ENCODE peak calls at places on chromosomes 1 and 21, in eight cellular contexts. One of them, this sample, is unnamed.

GRCh38 chr1:41046347-41046775 is 24.8 kb upstream of the SLFNL1 start:
- DNase-seq in right lobe of liver: peak
- DNase-seq in dorsolateral prefrontal cortex: no peak
- DNase-seq in A549: no peak
- DNase-seq in AG04450: no peak
- DNase-seq in Peyer's patch: no peak
- DNase-seq in uterus: no peak
- DNase-seq in left ventricle myocardium inferior: no peak
- DNase-seq in this sample: no peak

GRCh38 chr1:116334015-116334547 is 39.0 kb upstream of the ATP1A1 start:
- DNase-seq in uterus: no peak
- DNase-seq in dorsolateral prefrontal cortex: no peak
- DNase-seq in AG04450: peak
- DNase-seq in right lobe of liver: no peak
- DNase-seq in left ventricle myocardium inferior: peak
- DNase-seq in Peyer's patch: peak
- DNase-seq in A549: no peak
- DNase-seq in this sample: no peak

GRCh38 chr1:44676484-44677200 is 2.1 kb downstream of the ARMH1 start:
- DNase-seq in left ventricle myocardium inferior: no peak
- DNase-seq in right lobe of liver: no peak
- DNase-seq in uterus: no peak
- DNase-seq in A549: no peak
- DNase-seq in dorsolateral prefrontal cortex: no peak
- DNase-seq in Peyer's patch: no peak
- DNase-seq in AG04450: peak
- DNase-seq in this sample: no peak

GRCh38 chr1:165753934-165754333 is 14.7 kb downstream of the TMCO1 start:
- DNase-seq in dorsolateral prefrontal cortex: no peak
- DNase-seq in left ventricle myocardium inferior: no peak
- DNase-seq in right lobe of liver: no peak
- DNase-seq in AG04450: no peak
- DNase-seq in uterus: no peak
- DNase-seq in A549: no peak
- DNase-seq in Peyer's patch: no peak
- DNase-seq in this sample: no peak

GRCh38 chr21:26939532-26940181 is 27.2 kb downstream of the ADAMTS5 start:
- DNase-seq in dorsolateral prefrontal cortex: no peak
- DNase-seq in uterus: no peak
- DNase-seq in Peyer's patch: no peak
- DNase-seq in AG04450: no peak
- DNase-seq in A549: no peak
- DNase-seq in left ventricle myocardium inferior: peak
- DNase-seq in right lobe of liver: no peak
- DNase-seq in this sample: no peak

GRCh38 chr21:39673736-39674135 is 61.0 kb downstream of the B3GALT5 start:
- DNase-seq in A549: no peak
- DNase-seq in dorsolateral prefrontal cortex: no peak
- DNase-seq in right lobe of liver: no peak
- DNase-seq in left ventricle myocardium inferior: no peak
- DNase-seq in uterus: no peak
- DNase-seq in AG04450: no peak
- DNase-seq in Peyer's patch: no peak
- DNase-seq in this sample: no peak

GRCh38 chr1:43439781-43440180 is 13.9 kb downstream of the HYI start:
- DNase-seq in right lobe of liver: peak
- DNase-seq in Peyer's patch: no peak
- DNase-seq in A549: no peak
- DNase-seq in dorsolateral prefrontal cortex: no peak
- DNase-seq in uterus: peak
- DNase-seq in left ventricle myocardium inferior: no peak
- DNase-seq in AG04450: no peak
- DNase-seq in this sample: no peak

GRCh38 chr1:1619917-1620361 is 4.6 kb downstream of the MIB2 start:
- DNase-seq in Peyer's patch: no peak
- DNase-seq in uterus: no peak
- DNase-seq in right lobe of liver: no peak
- DNase-seq in left ventricle myocardium inferior: peak
- DNase-seq in A549: no peak
- DNase-seq in dorsolateral prefrontal cortex: no peak
- DNase-seq in AG04450: no peak
- DNase-seq in this sample: no peak

GRCh38 chr1:111643097-111643496 is 23.5 kb downstream of the RAP1A start:
- DNase-seq in AG04450: no peak
- DNase-seq in dorsolateral prefrontal cortex: no peak
- DNase-seq in A549: no peak
- DNase-seq in left ventricle myocardium inferior: no peak
- DNase-seq in Peyer's patch: no peak
- DNase-seq in uterus: no peak
- DNase-seq in right lobe of liver: no peak
- DNase-seq in this sample: no peak

GRCh38 chr1:150280138-150280707 is 2.1 kb upstream of the CIART start:
- DNase-seq in AG04450: no peak
- DNase-seq in uterus: no peak
- DNase-seq in A549: no peak
- DNase-seq in dorsolateral prefrontal cortex: no peak
- DNase-seq in Peyer's patch: peak
- DNase-seq in left ventricle myocardium inferior: no peak
- DNase-seq in right lobe of liver: peak
- DNase-seq in this sample: no peak

GRCh38 chr1:12595839-12596821 is 21.9 kb downstream of the DHRS3 start:
- DNase-seq in dorsolateral prefrontal cortex: no peak
- DNase-seq in Peyer's patch: peak
- DNase-seq in A549: peak
- DNase-seq in AG04450: peak
- DNase-seq in uterus: peak
- DNase-seq in right lobe of liver: peak
- DNase-seq in left ventricle myocardium inferior: peak
- DNase-seq in this sample: no peak

GRCh38 chr1:115240321-115240720 is 97.7 kb downstream of the NGF start:
- DNase-seq in AG04450: no peak
- DNase-seq in uterus: no peak
- DNase-seq in dorsolateral prefrontal cortex: no peak
- DNase-seq in A549: no peak
- DNase-seq in right lobe of liver: no peak
- DNase-seq in left ventricle myocardium inferior: no peak
- DNase-seq in Peyer's patch: no peak
- DNase-seq in this sample: no peak

GRCh38 chr21:42685954-42686500 is 32.6 kb downstream of the PDE9A start:
- DNase-seq in left ventricle myocardium inferior: no peak
- DNase-seq in A549: no peak
- DNase-seq in AG04450: no peak
- DNase-seq in uterus: no peak
- DNase-seq in right lobe of liver: no peak
- DNase-seq in Peyer's patch: no peak
- DNase-seq in dorsolateral prefrontal cortex: no peak
- DNase-seq in this sample: no peak

GRCh38 chr1:160164121-160164520 is 12.7 kb downstream of the ATP1A4 start:
- DNase-seq in left ventricle myocardium inferior: no peak
- DNase-seq in Peyer's patch: no peak
- DNase-seq in A549: no peak
- DNase-seq in dorsolateral prefrontal cortex: no peak
- DNase-seq in AG04450: no peak
- DNase-seq in uterus: no peak
- DNase-seq in right lobe of liver: no peak
- DNase-seq in this sample: no peak

GRCh38 chr1:160162936-160163335 is 11.5 kb downstream of the ATP1A4 start:
- DNase-seq in right lobe of liver: no peak
- DNase-seq in AG04450: no peak
- DNase-seq in uterus: no peak
- DNase-seq in dorsolateral prefrontal cortex: no peak
- DNase-seq in Peyer's patch: no peak
- DNase-seq in left ventricle myocardium inferior: no peak
- DNase-seq in A549: no peak
- DNase-seq in this sample: no peak

GRCh38 chr1:160163612-160164011 is 12.2 kb downstream of the ATP1A4 start:
- DNase-seq in right lobe of liver: no peak
- DNase-seq in uterus: no peak
- DNase-seq in dorsolateral prefrontal cortex: no peak
- DNase-seq in AG04450: no peak
- DNase-seq in left ventricle myocardium inferior: no peak
- DNase-seq in Peyer's patch: no peak
- DNase-seq in A549: no peak
- DNase-seq in this sample: no peak

GRCh38 chr1:160159846-160160245 is 8.4 kb downstream of the ATP1A4 start:
- DNase-seq in dorsolateral prefrontal cortex: no peak
- DNase-seq in Peyer's patch: no peak
- DNase-seq in AG04450: no peak
- DNase-seq in uterus: no peak
- DNase-seq in A549: no peak
- DNase-seq in left ventricle myocardium inferior: no peak
- DNase-seq in right lobe of liver: no peak
- DNase-seq in this sample: no peak

GRCh38 chr1:160161965-160162705 is 10.7 kb downstream of the ATP1A4 start:
- DNase-seq in left ventricle myocardium inferior: no peak
- DNase-seq in right lobe of liver: no peak
- DNase-seq in A549: no peak
- DNase-seq in uterus: no peak
- DNase-seq in Peyer's patch: no peak
- DNase-seq in dorsolateral prefrontal cortex: no peak
- DNase-seq in AG04450: no peak
- DNase-seq in this sample: no peak
- TF ChIP-seq CTCF in left ventricle myocardium inferior: peak
- TF ChIP-seq CTCF in right lobe of liver: peak
- TF ChIP-seq CTCF in A549: no peak
- TF ChIP-seq CTCF in uterus: no peak
- TF ChIP-seq CTCF in Peyer's patch: no peak
- TF ChIP-seq CTCF in dorsolateral prefrontal cortex: peak
- TF ChIP-seq CTCF in AG04450: peak
- TF ChIP-seq CTCF in this sample: peak

GRCh38 chr1:27392096-27392777 is at the start of gene GPR3:
- DNase-seq in right lobe of liver: peak
- DNase-seq in uterus: peak
- DNase-seq in Peyer's patch: peak
- DNase-seq in A549: peak
- DNase-seq in left ventricle myocardium inferior: peak
- DNase-seq in dorsolateral prefrontal cortex: peak
- DNase-seq in AG04450: peak
- DNase-seq in this sample: peak
- TF ChIP-seq CTCF in right lobe of liver: peak
- TF ChIP-seq CTCF in uterus: peak
- TF ChIP-seq CTCF in Peyer's patch: peak
- TF ChIP-seq CTCF in A549: peak
- TF ChIP-seq CTCF in left ventricle myocardium inferior: peak
- TF ChIP-seq CTCF in dorsolateral prefrontal cortex: peak
- TF ChIP-seq CTCF in AG04450: peak
- TF ChIP-seq CTCF in this sample: peak

GRCh38 chr1:6170116-6170741 is 9.9 kb downstream of the CHD5 start:
- DNase-seq in AG04450: no peak
- DNase-seq in Peyer's patch: no peak
- DNase-seq in right lobe of liver: no peak
- DNase-seq in dorsolateral prefrontal cortex: no peak
- DNase-seq in left ventricle myocardium inferior: no peak
- DNase-seq in A549: no peak
- DNase-seq in uterus: no peak
- DNase-seq in this sample: no peak

GRCh38 chr1:6168947-6169586 is 11.1 kb downstream of the CHD5 start:
- DNase-seq in Peyer's patch: no peak
- DNase-seq in dorsolateral prefrontal cortex: no peak
- DNase-seq in right lobe of liver: no peak
- DNase-seq in uterus: no peak
- DNase-seq in left ventricle myocardium inferior: no peak
- DNase-seq in AG04450: no peak
- DNase-seq in A549: no peak
- DNase-seq in this sample: peak

GRCh38 chr1:6172549-6172948 is 7.6 kb downstream of the CHD5 start:
- DNase-seq in A549: no peak
- DNase-seq in uterus: no peak
- DNase-seq in left ventricle myocardium inferior: no peak
- DNase-seq in dorsolateral prefrontal cortex: no peak
- DNase-seq in Peyer's patch: no peak
- DNase-seq in right lobe of liver: no peak
- DNase-seq in AG04450: no peak
- DNase-seq in this sample: no peak

GRCh38 chr1:6170742-6171201 is 9.3 kb downstream of the CHD5 start:
- DNase-seq in left ventricle myocardium inferior: no peak
- DNase-seq in Peyer's patch: no peak
- DNase-seq in right lobe of liver: no peak
- DNase-seq in A549: no peak
- DNase-seq in AG04450: no peak
- DNase-seq in uterus: no peak
- DNase-seq in dorsolateral prefrontal cortex: peak
- DNase-seq in this sample: no peak

DNA sequence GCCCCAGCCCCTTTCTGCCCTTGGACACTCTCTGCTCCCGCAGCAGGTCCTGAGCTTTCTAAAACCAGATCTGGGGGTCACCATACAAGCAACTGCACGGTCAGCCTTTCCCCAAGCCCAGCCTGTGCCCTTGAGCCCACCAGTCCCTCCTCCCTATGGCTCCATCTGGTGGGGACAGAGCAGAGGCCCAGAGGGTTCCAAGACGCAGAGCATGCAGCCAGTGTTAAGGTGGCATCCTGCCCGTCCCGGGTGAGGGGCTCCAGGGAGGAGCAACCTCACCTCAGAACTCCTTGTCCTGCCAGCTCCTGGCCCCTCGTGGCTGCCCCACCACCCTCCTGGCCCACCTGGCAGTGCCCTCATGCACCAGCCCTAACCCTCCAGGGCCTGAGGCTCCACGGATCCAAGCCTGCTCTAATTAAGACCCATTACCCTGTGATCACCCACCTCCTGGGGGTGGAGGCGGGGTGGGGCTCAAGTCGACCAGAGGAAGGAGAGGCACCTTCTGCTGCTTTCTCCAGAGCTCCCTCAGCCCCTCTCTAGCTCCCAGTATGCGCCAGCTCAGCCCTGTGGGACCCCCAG is 8.5 kb downstream of the CHD5 start:
- DNase-seq in dorsolateral prefrontal cortex: no peak
- DNase-seq in left ventricle myocardium inferior: no peak
- DNase-seq in uterus: no peak
- DNase-seq in AG04450: no peak
- DNase-seq in right lobe of liver: no peak
- DNase-seq in Peyer's patch: no peak
- DNase-seq in A549: peak
- DNase-seq in this sample: no peak
- TF ChIP-seq CTCF in dorsolateral prefrontal cortex: peak
- TF ChIP-seq CTCF in left ventricle myocardium inferior: peak
- TF ChIP-seq CTCF in uterus: no peak
- TF ChIP-seq CTCF in AG04450: peak
- TF ChIP-seq CTCF in right lobe of liver: no peak
- TF ChIP-seq CTCF in Peyer's patch: no peak
- TF ChIP-seq CTCF in A549: peak
- TF ChIP-seq CTCF in this sample: peak

DNA sequence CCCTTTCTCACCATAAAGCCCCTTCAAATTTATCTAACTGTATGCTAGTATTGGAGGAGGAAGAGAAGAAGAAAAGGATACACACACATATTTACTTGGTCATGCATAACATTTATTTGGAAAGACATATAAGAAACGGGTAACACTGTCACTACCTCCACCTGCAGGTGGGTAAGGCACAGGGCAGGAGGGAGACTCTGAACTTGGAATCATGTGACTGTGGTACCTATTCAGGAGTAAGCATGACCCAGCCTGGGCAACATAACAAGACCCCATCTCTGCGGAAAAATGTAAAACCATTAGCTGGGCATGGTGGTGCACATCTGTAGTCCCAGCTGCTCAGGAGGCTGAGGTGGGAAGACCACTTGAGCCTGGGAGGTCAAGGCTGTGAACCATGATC is 1.4 kb upstream of the PADI6 start:
- DNase-seq in right lobe of liver: no peak
- DNase-seq in uterus: no peak
- DNase-seq in dorsolateral prefrontal cortex: no peak
- DNase-seq in A549: peak
- DNase-seq in AG04450: no peak
- DNase-seq in Peyer's patch: no peak
- DNase-seq in left ventricle myocardium inferior: no peak
- DNase-seq in this sample: no peak
- TF ChIP-seq CTCF in right lobe of liver: peak
- TF ChIP-seq CTCF in uterus: no peak
- TF ChIP-seq CTCF in dorsolateral prefrontal cortex: no peak
- TF ChIP-seq CTCF in A549: peak
- TF ChIP-seq CTCF in AG04450: no peak
- TF ChIP-seq CTCF in Peyer's patch: peak
- TF ChIP-seq CTCF in left ventricle myocardium inferior: no peak
- TF ChIP-seq CTCF in this sample: peak